ENCODE peak calls at places on chromosomes 12 and 14, in six cellular contexts. A is spleen, C is BE2C, D is A549, S is fibroblast of the aortic adventitia, R is sigmoid colon. L is an unnamed sample.

GRCh38 chr14:74698471-74698870 is 14.4 kb downstream of the AREL1 start:
- DNase-seq in A (no peak), C (no peak), D (no peak), S (no peak), R (no peak), L (no peak)

GRCh38 chr14:85604671-85605070 is 74.7 kb downstream of the FLRT2 start:
- DNase-seq in A (no peak), C (no peak), D (no peak), S (no peak), R (no peak), L (no peak)

GRCh38 chr12:91272456-91273063 is 89.9 kb upstream of the DCN start:
- DNase-seq in A (no peak), C (no peak), D (no peak), S (peak; percentile 27), R (peak; percentile 93), L (peak; percentile 63)

GRCh38 chr12:49883065-49883464 is 20.6 kb downstream of the FAIM2 start:
- DNase-seq in A (peak; percentile 30), C (peak; percentile 72), D (no peak), S (no peak), R (peak; percentile 24), L (no peak)

GRCh38 chr12:49017764-49018281 is 753 bp downstream of the PRKAG1 start:
- DNase-seq in A (no peak), C (no peak), D (no peak), S (no peak), R (peak; percentile 70), L (peak; percentile 53)

GRCh38 chr14:96594961-96595360 is 92.8 kb downstream of the PAPOLA start:
- DNase-seq in A (peak; percentile 41), C (no peak), D (no peak), S (no peak), R (peak; percentile 32), L (no peak)

GRCh38 chr12:25796523-25797000 is 161.9 kb upstream of the RASSF8 start:
- DNase-seq in A (no peak), C (no peak), D (no peak), S (peak; percentile 26), R (no peak), L (peak; percentile 14)

GRCh38 chr12:1644113-1644512 is 15.1 kb downstream of the WNT5B start:
- DNase-seq in A (no peak), C (no peak), D (no peak), S (no peak), R (no peak), L (no peak)

GRCh38 chr12:63164911-63165310 is 13.9 kb upstream of the AVPR1A start:
- DNase-seq in A (no peak), C (no peak), D (no peak), S (no peak), R (no peak), L (no peak)

GRCh38 chr12:81440001-81440400 is 319.1 kb downstream of the PPFIA2 start:
- DNase-seq in A (no peak), C (no peak), D (no peak), S (no peak), R (no peak), L (no peak)

GRCh38 chr12:130826151-130826801 is 12.8 kb downstream of the STX2 start:
- DNase-seq in A (peak; percentile 83), C (peak; percentile 67), D (peak; percentile 76), S (peak; percentile 63), R (no peak), L (peak; percentile 57)

GRCh38 chr12:30729547-30729946 is 25.2 kb downstream of the CAPRIN2 start:
- DNase-seq in A (no peak), C (no peak), D (no peak), S (no peak), R (no peak), L (no peak)

GRCh38 chr12:88266851-88267360 is 124.8 kb downstream of the TMTC3 start:
- DNase-seq in A (no peak), C (no peak), D (no peak), S (no peak), R (no peak), L (peak; percentile 32)

GRCh38 chr14:93019367-93019843 is 96.3 kb downstream of the ITPK1 start:
- DNase-seq in A (no peak), C (no peak), D (no peak), S (no peak), R (peak; percentile 88), L (no peak)

GRCh38 chr12:39764944-39765560 is 145.4 kb upstream of the ABCD2 start:
- DNase-seq in A (no peak), C (no peak), D (peak; percentile 55), S (peak; percentile 76), R (no peak), L (peak; percentile 61)

GRCh38 chr12:52126605-52127578 is 47.4 kb downstream of the SMIM41 start:
- DNase-seq in A (peak; percentile 80), C (no peak), D (no peak), S (peak; percentile 61), R (no peak), L (no peak)

GRCh38 chr14:28142400-28143015 is 624.1 kb upstream of the FOXG1 start:
- DNase-seq in A (no peak), C (peak; percentile 36), D (peak; percentile 29), S (peak; percentile 12), R (no peak), L (peak; percentile 8)

GRCh38 chr14:29749327-29749726 is 178.3 kb downstream of the PRKD1 start:
- DNase-seq in A (no peak), C (no peak), D (peak; percentile 23), S (peak; percentile 42), R (no peak), L (peak; percentile 87)

GRCh38 chr14:95891742-95892141 is 15.1 kb downstream of the TUNAR start:
- DNase-seq in A (no peak), C (no peak), D (peak; percentile 23), S (peak; percentile 52), R (no peak), L (peak; percentile 85)

GRCh38 chr14:38950676-38951075 is 152.4 kb downstream of the SEC23A start:
- DNase-seq in A (no peak), C (no peak), D (no peak), S (no peak), R (no peak), L (peak; percentile 16)

GRCh38 chr14:69052181-69052601 is 73.1 kb upstream of the ACTN1 start:
- DNase-seq in A (no peak), C (no peak), D (no peak), S (no peak), R (no peak), L (no peak)

GRCh38 chr12:92464911-92465310 is 237.9 kb upstream of the PLEKHG7 start:
- DNase-seq in A (no peak), C (no peak), D (no peak), S (no peak), R (no peak), L (no peak)

GRCh38 chr14:60350366-60350720 is 101.3 kb downstream of the PPM1A start:
- DNase-seq in A (no peak), C (no peak), D (no peak), S (peak; percentile 40), R (no peak), L (peak; percentile 5)

GRCh38 chr12:12983420-12984035 is 16.5 kb downstream of the HEBP1 start:
- DNase-seq in A (no peak), C (peak; percentile 20), D (peak; percentile 73), S (peak; percentile 79), R (no peak), L (peak; percentile 74)

GRCh38 chr14:96581026-96581425 is 78.8 kb downstream of the PAPOLA start:
- DNase-seq in A (no peak), C (no peak), D (no peak), S (no peak), R (no peak), L (no peak)

GRCh38 chr12:47034661-47035060 is 44.8 kb upstream of the PCED1B start:
- DNase-seq in A (no peak), C (no peak), D (peak; percentile 21), S (peak; percentile 67), R (no peak), L (no peak)

GRCh38 chr12:45518516-45519235 is 210.8 kb upstream of the ARID2 start:
- DNase-seq in A (no peak), C (no peak), D (no peak), S (no peak), R (no peak), L (no peak)

GRCh38 chr14:103714063-103714724 is 1.1 kb downstream of the XRCC3 start:
- DNase-seq in A (no peak), C (no peak), D (no peak), S (no peak), R (no peak), L (no peak)
- H3K4me3 ChIP-seq in A (peak overlapping the region; percentile 80), C (peak overlapping the region; percentile 46), D (peak overlapping the region; percentile 77), S (peak overlapping the region; percentile 31), R (peak overlapping the region; percentile 94), L (peak overlapping the region; percentile 42)

GRCh38 chr14:35534130-35534883 is at the start of gene INSM2:
- DNase-seq in A (peak; percentile 77), C (no peak), D (peak; percentile 62), S (peak; percentile 1), R (no peak), L (no peak)
- TF ChIP-seq CTCF in A (no peak), C (peak; percentile 41), D (peak; percentile 15), S (no peak), R (no peak), L (no peak)

GRCh38 chr14:89813485-89814080 is 140.9 kb downstream of the EFCAB11 start:
- DNase-seq in A (no peak), C (no peak), D (no peak), S (peak; percentile 83), R (no peak), L (peak; percentile 16)
- H3K4me3 ChIP-seq in A (no peak overlapping the region), C (no peak overlapping the region), D (no peak overlapping the region), S (peak overlapping the region; percentile 32), R (peak overlapping the region; percentile 16), L (no peak overlapping the region)

GRCh38 chr14:71672596-71672995 is 259.6 kb upstream of the RGS6 start:
- DNase-seq in A (no peak), C (no peak), D (no peak), S (no peak), R (no peak), L (no peak)
- TF ChIP-seq CTCF in A (no peak), C (no peak), D (no peak), S (no peak), R (no peak), L (no peak)

GRCh38 chr12:53972722-53973092 is 219 bp upstream of the HOXC11 start:
- DNase-seq in A (no peak), C (no peak), D (no peak), S (no peak), R (no peak), L (no peak)
- H3K4me3 ChIP-seq in A (no peak overlapping the region), C (no peak overlapping the region), D (no peak overlapping the region), S (no peak overlapping the region), R (no peak overlapping the region), L (peak overlapping the region; percentile 54)

DNA sequence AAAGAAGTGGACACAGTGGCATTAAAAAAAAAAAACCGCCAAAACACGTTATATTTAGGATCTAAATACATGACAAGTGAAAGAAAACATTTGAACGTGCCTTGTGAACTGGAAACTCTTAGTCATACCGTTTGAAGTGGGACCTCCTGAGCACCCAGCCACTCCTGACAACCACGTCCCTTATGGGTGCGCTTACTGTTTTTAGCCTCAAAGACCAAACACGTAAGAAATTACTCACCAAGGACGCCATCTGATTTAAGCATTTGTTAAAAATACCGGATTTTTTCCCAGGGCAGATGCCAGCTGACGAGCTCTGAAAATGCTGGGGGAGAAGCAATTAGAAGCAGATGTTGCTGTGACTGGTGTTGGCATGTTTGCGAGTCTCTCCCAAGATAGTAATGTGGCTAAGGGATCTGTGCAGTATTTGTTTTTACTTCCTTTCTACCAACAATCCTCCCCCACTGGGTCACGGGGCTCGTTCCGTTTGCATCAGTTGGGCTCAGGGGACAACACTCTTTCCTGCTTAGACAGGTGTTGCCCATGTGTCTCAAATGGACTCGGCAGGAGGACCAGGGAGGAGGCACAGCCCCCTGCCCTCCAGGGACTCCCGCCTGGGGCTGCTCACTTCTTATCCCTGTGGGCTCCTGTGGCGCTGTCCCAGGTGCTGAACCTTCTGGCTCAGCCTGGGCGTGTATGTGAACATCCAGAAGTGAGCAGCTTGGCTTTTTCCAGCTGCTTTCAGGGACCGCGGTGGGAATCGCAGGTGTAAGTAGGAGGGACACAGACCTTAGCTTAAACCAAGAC is 101.0 kb downstream of the BEGAIN start:
- DNase-seq in A (no peak), C (peak; percentile 51), D (peak; percentile 35), S (peak; percentile 67), R (no peak), L (peak; percentile 86)
- TF ChIP-seq CTCF in A (no peak), C (no peak), D (no peak), S (no peak), R (no peak), L (no peak)